ENCODE peak calls at places on chromosomes 2 and 18, in five cellular contexts. One of them, this sample, is unnamed. For H3K4me1, the result is how much of the 10 kb centered on the place peaks cover.

GRCh38 chr2:68994864-68995263 is 18.1 kb upstream of the ANTXR1 start:
- DNase-seq in hepatocyte: no peak
- DNase-seq in upper lobe of left lung: no peak
- DNase-seq in PC-9: peak
- DNase-seq in heart right ventricle: peak
- DNase-seq in this sample: peak

GRCh38 chr2:208648368-208648767 is 241.8 kb downstream of the PTH2R start:
- DNase-seq in hepatocyte: no peak
- DNase-seq in upper lobe of left lung: no peak
- DNase-seq in PC-9: no peak
- DNase-seq in heart right ventricle: no peak
- DNase-seq in this sample: no peak

GRCh38 chr2:44450806-44451205 is 89.1 kb downstream of the CAMKMT start:
- DNase-seq in hepatocyte: no peak
- DNase-seq in upper lobe of left lung: no peak
- DNase-seq in PC-9: no peak
- DNase-seq in heart right ventricle: no peak
- DNase-seq in this sample: no peak

GRCh38 chr2:201130524-201131186 is 14.7 kb downstream of the CFLAR start:
- DNase-seq in hepatocyte: no peak
- DNase-seq in upper lobe of left lung: no peak
- DNase-seq in PC-9: peak
- DNase-seq in heart right ventricle: no peak
- DNase-seq in this sample: peak

GRCh38 chr18:65298422-65298821 is 452.4 kb upstream of the CDH7 start:
- DNase-seq in hepatocyte: no peak
- DNase-seq in upper lobe of left lung: no peak
- DNase-seq in PC-9: no peak
- DNase-seq in heart right ventricle: no peak
- DNase-seq in this sample: no peak

GRCh38 chr2:134782792-134783191 is 55.6 kb upstream of the ACMSD start:
- DNase-seq in hepatocyte: peak
- DNase-seq in upper lobe of left lung: no peak
- DNase-seq in PC-9: peak
- DNase-seq in heart right ventricle: no peak
- DNase-seq in this sample: no peak

GRCh38 chr2:109174626-109175349 is 45.8 kb downstream of the SH3RF3 start:
- DNase-seq in hepatocyte: no peak
- DNase-seq in upper lobe of left lung: no peak
- DNase-seq in PC-9: no peak
- DNase-seq in heart right ventricle: no peak
- DNase-seq in this sample: no peak

GRCh38 chr2:46876741-46877384 is 38.7 kb downstream of the MCFD2 start:
- DNase-seq in hepatocyte: peak
- DNase-seq in upper lobe of left lung: peak
- DNase-seq in PC-9: peak
- DNase-seq in heart right ventricle: peak
- DNase-seq in this sample: no peak

GRCh38 chr2:54561795-54562592 is 105.9 kb downstream of the SPTBN1 start:
- DNase-seq in hepatocyte: no peak
- DNase-seq in upper lobe of left lung: no peak
- DNase-seq in PC-9: peak
- DNase-seq in heart right ventricle: no peak
- DNase-seq in this sample: no peak

GRCh38 chr18:74197705-74198341 is 49.5 kb downstream of the TIMM21 start:
- DNase-seq in hepatocyte: no peak
- DNase-seq in upper lobe of left lung: peak
- DNase-seq in PC-9: no peak
- DNase-seq in heart right ventricle: no peak
- DNase-seq in this sample: no peak

GRCh38 chr2:237251959-237252358 is 162.0 kb downstream of the COL6A3 start:
- DNase-seq in hepatocyte: no peak
- DNase-seq in upper lobe of left lung: no peak
- DNase-seq in PC-9: no peak
- DNase-seq in heart right ventricle: no peak
- DNase-seq in this sample: no peak

GRCh38 chr2:42970151-42970550 is 177.8 kb upstream of the HAAO start:
- DNase-seq in hepatocyte: no peak
- DNase-seq in upper lobe of left lung: no peak
- DNase-seq in PC-9: no peak
- DNase-seq in heart right ventricle: no peak
- DNase-seq in this sample: no peak

GRCh38 chr2:26767894-26768487 is 3.9 kb downstream of the SLC35F6 start:
- DNase-seq in hepatocyte: no peak
- DNase-seq in upper lobe of left lung: no peak
- DNase-seq in PC-9: no peak
- DNase-seq in heart right ventricle: no peak
- DNase-seq in this sample: no peak

GRCh38 chr2:26764906-26765305 is 822 bp downstream of the SLC35F6 start:
- DNase-seq in hepatocyte: no peak
- DNase-seq in upper lobe of left lung: no peak
- DNase-seq in PC-9: no peak
- DNase-seq in heart right ventricle: no peak
- DNase-seq in this sample: no peak

GRCh38 chr2:26764078-26764887 is at the start of gene SLC35F6:
- DNase-seq in hepatocyte: peak
- DNase-seq in upper lobe of left lung: peak
- DNase-seq in PC-9: peak
- DNase-seq in heart right ventricle: peak
- DNase-seq in this sample: peak

GRCh38 chr2:26767129-26767528 is 3.0 kb downstream of the SLC35F6 start:
- DNase-seq in hepatocyte: peak
- DNase-seq in upper lobe of left lung: no peak
- DNase-seq in PC-9: no peak
- DNase-seq in heart right ventricle: no peak
- DNase-seq in this sample: no peak

GRCh38 chr2:26765475-26766200 is 1.6 kb downstream of the SLC35F6 start:
- DNase-seq in hepatocyte: no peak
- DNase-seq in upper lobe of left lung: no peak
- DNase-seq in PC-9: no peak
- DNase-seq in heart right ventricle: no peak
- DNase-seq in this sample: no peak
- H3K4me1 ChIP-seq in hepatocyte: under half
- H3K4me1 ChIP-seq in upper lobe of left lung: half or more
- H3K4me1 ChIP-seq in PC-9: under half
- H3K4me1 ChIP-seq in heart right ventricle: half or more
- H3K4me1 ChIP-seq in this sample: half or more

GRCh38 chr2:10397878-10398277 is 50.2 kb downstream of the ODC1 start:
- DNase-seq in hepatocyte: no peak
- DNase-seq in upper lobe of left lung: no peak
- DNase-seq in PC-9: no peak
- DNase-seq in heart right ventricle: no peak
- DNase-seq in this sample: no peak
- H3K27ac ChIP-seq in hepatocyte: no peak
- H3K27ac ChIP-seq in upper lobe of left lung: peak
- H3K27ac ChIP-seq in PC-9: no peak
- H3K27ac ChIP-seq in heart right ventricle: peak
- H3K27ac ChIP-seq in this sample: peak

GRCh38 chr2:146669735-146670134 is 1175.1 kb upstream of the ACVR2A start:
- DNase-seq in hepatocyte: no peak
- DNase-seq in upper lobe of left lung: no peak
- DNase-seq in PC-9: no peak
- DNase-seq in heart right ventricle: no peak
- DNase-seq in this sample: no peak

GRCh38 chr2:146661494-146662096 is 1183.2 kb upstream of the ACVR2A start:
- DNase-seq in hepatocyte: peak
- DNase-seq in upper lobe of left lung: no peak
- DNase-seq in PC-9: no peak
- DNase-seq in heart right ventricle: no peak
- DNase-seq in this sample: no peak

GRCh38 chr2:146666336-146666735 is 1178.5 kb upstream of the ACVR2A start:
- DNase-seq in hepatocyte: no peak
- DNase-seq in upper lobe of left lung: no peak
- DNase-seq in PC-9: no peak
- DNase-seq in heart right ventricle: no peak
- DNase-seq in this sample: no peak

GRCh38 chr2:146659976-146660375 is 1184.9 kb upstream of the ACVR2A start:
- DNase-seq in hepatocyte: no peak
- DNase-seq in upper lobe of left lung: no peak
- DNase-seq in PC-9: no peak
- DNase-seq in heart right ventricle: no peak
- DNase-seq in this sample: no peak

GRCh38 chr2:146665801-146666200 is 1179.0 kb upstream of the ACVR2A start:
- DNase-seq in hepatocyte: no peak
- DNase-seq in upper lobe of left lung: no peak
- DNase-seq in PC-9: no peak
- DNase-seq in heart right ventricle: no peak
- DNase-seq in this sample: no peak
- TF ChIP-seq CTCF in hepatocyte: no peak
- TF ChIP-seq CTCF in upper lobe of left lung: no peak
- TF ChIP-seq CTCF in PC-9: no peak
- TF ChIP-seq CTCF in heart right ventricle: no peak
- TF ChIP-seq CTCF in this sample: no peak

GRCh38 chr18:2980607-2980923 is 32.4 kb downstream of the LPIN2 start:
- DNase-seq in hepatocyte: no peak
- DNase-seq in upper lobe of left lung: no peak
- DNase-seq in PC-9: no peak
- DNase-seq in heart right ventricle: no peak
- DNase-seq in this sample: no peak

GRCh38 chr18:2978208-2978607 is 34.7 kb downstream of the LPIN2 start:
- DNase-seq in hepatocyte: no peak
- DNase-seq in upper lobe of left lung: no peak
- DNase-seq in PC-9: no peak
- DNase-seq in heart right ventricle: no peak
- DNase-seq in this sample: no peak

GRCh38 chr18:2978626-2979025 is 34.3 kb downstream of the LPIN2 start:
- DNase-seq in hepatocyte: no peak
- DNase-seq in upper lobe of left lung: no peak
- DNase-seq in PC-9: no peak
- DNase-seq in heart right ventricle: no peak
- DNase-seq in this sample: no peak

GRCh38 chr18:2979871-2980606 is 32.9 kb downstream of the LPIN2 start:
- DNase-seq in hepatocyte: no peak
- DNase-seq in upper lobe of left lung: no peak
- DNase-seq in PC-9: no peak
- DNase-seq in heart right ventricle: no peak
- DNase-seq in this sample: no peak

DNA sequence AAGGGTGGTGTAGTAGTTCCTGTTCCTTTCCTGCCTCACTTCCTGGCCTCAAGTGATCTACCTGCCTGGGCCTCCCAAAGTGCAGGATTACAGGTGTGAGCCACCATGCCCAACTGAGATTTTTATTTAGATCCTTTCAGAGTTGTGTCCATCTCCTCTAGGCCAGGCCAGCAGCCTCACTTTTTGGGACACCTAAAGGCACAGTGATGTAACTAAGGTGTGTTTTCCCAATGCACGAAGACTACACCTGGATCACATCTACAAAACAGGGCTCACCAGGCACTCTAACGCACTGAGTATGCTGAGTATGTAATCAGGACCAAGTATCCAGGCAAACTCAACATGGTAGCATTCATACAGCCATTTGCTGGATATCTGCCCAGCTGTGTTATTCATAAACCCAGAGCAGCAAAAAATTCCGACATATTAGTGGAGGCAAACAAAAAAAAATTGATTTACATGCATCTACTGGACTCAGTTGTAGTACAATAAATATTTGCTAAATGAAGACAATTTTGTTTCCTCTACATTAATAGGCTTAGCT is 33.8 kb downstream of the LPIN2 start:
- DNase-seq in hepatocyte: no peak
- DNase-seq in upper lobe of left lung: no peak
- DNase-seq in PC-9: no peak
- DNase-seq in heart right ventricle: no peak
- DNase-seq in this sample: no peak
- H3K4me1 ChIP-seq in hepatocyte: half or more
- H3K4me1 ChIP-seq in upper lobe of left lung: half or more
- H3K4me1 ChIP-seq in PC-9: under half
- H3K4me1 ChIP-seq in heart right ventricle: half or more
- H3K4me1 ChIP-seq in this sample: under half

DNA sequence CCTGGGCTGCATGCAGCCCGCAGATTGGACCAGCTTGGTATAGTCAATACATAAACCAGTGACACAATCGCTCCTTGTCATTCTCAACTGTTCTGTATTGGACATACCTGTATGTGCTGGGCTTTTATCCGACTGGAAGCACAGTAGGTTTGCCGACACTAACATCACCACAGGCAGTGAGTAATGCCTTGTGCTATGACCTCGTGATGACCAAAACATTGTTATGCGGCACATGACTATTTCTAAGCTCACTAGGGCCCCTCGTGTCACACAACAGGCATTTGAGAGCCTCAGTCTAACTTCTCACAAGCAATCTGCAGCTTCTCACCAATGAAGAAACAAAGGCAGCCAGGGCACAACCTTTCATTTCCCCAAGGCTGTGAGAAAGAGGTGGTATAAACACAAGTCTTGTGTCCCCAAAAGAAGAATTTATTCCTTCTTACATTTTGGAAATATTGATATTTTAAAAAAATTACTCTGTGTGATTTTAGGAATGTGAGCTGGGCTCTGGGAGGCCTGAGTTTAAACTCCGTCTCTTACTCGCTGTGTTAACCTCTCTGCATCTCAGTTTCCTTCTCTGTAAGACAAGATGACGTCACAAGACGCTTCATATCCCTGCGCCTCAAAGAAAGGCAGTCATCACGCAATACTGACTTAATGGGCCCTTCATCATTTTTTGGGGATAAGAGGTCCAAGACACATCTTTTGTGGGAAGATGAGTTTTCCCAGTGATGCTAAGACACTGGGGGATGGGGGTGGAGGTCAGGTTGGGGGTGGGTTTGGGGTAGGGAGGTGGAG is 320.6 kb downstream of the AFF3 start:
- DNase-seq in hepatocyte: no peak
- DNase-seq in upper lobe of left lung: no peak
- DNase-seq in PC-9: no peak
- DNase-seq in heart right ventricle: no peak
- DNase-seq in this sample: no peak
- H3K27ac ChIP-seq in hepatocyte: no peak
- H3K27ac ChIP-seq in upper lobe of left lung: no peak
- H3K27ac ChIP-seq in PC-9: no peak
- H3K27ac ChIP-seq in heart right ventricle: no peak
- H3K27ac ChIP-seq in this sample: no peak

DNA sequence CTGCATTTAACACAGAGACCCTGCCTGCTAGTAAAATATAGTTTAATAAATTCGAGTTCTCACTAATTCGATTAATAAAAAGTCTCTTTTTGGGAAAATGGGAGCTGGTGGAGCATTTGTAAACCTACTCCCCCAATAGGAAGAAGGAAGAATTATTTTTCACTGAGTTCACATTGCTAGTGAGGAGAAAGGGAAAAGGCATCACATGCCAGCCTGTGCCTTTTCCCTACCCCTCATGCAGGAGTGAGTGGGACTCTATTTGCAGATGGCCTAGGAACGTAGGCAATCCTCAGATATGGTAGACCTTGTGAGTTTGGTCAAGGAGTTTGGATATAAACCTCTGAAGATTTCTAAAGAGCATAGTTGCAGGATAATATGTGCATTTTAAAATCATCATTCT is 218.4 kb upstream of the TRIB2 start:
- DNase-seq in hepatocyte: no peak
- DNase-seq in upper lobe of left lung: no peak
- DNase-seq in PC-9: no peak
- DNase-seq in heart right ventricle: no peak
- DNase-seq in this sample: no peak
- TF ChIP-seq CTCF in hepatocyte: no peak
- TF ChIP-seq CTCF in upper lobe of left lung: no peak
- TF ChIP-seq CTCF in PC-9: no peak
- TF ChIP-seq CTCF in heart right ventricle: no peak
- TF ChIP-seq CTCF in this sample: no peak

GRCh38 chr2:71073475-71073874 is 5.0 kb downstream of the NAGK start:
- DNase-seq in hepatocyte: no peak
- DNase-seq in upper lobe of left lung: no peak
- DNase-seq in PC-9: no peak
- DNase-seq in heart right ventricle: no peak
- DNase-seq in this sample: no peak
- H3K4me1 ChIP-seq in hepatocyte: under half
- H3K4me1 ChIP-seq in upper lobe of left lung: under half
- H3K4me1 ChIP-seq in PC-9: under half
- H3K4me1 ChIP-seq in heart right ventricle: under half
- H3K4me1 ChIP-seq in this sample: under half

GRCh38 chr2:217928324-217929293 is 74.2 kb downstream of the TNS1 start:
- DNase-seq in hepatocyte: no peak
- DNase-seq in upper lobe of left lung: peak
- DNase-seq in PC-9: no peak
- DNase-seq in heart right ventricle: no peak
- DNase-seq in this sample: peak
- H3K27ac ChIP-seq in hepatocyte: no peak
- H3K27ac ChIP-seq in upper lobe of left lung: peak
- H3K27ac ChIP-seq in PC-9: no peak
- H3K27ac ChIP-seq in heart right ventricle: peak
- H3K27ac ChIP-seq in this sample: peak

This sample was measured in gastrocnemius medialis.